ENCODE peak calls at places on chromosomes 7 and 10, in four cellular contexts. One of them, this sample, is unnamed. For H4K20me1, the result is how much of the 10 kb centered on the place peaks cover.

GRCh38 chr10:33277135-33277536 is 57.3 kb downstream of the NRP1 start:
- DNase-seq in IMR-90: peak
- DNase-seq in OCI-LY7: no peak
- DNase-seq in HCT116: no peak
- DNase-seq in this sample: peak

GRCh38 chr7:3063016-3063753 is 19.5 kb upstream of the CARD11 start:
- DNase-seq in OCI-LY7: no peak
- DNase-seq in IMR-90: no peak
- DNase-seq in HCT116: no peak
- DNase-seq in this sample: peak

GRCh38 chr10:28284126-28284525 is 18.7 kb downstream of the MPP7 start:
- DNase-seq in OCI-LY7: peak
- DNase-seq in HCT116: no peak
- DNase-seq in IMR-90: no peak
- DNase-seq in this sample: peak

GRCh38 chr7:64277630-64278029 is 36.1 kb upstream of the ZNF736 start:
- DNase-seq in OCI-LY7: no peak
- DNase-seq in IMR-90: no peak
- DNase-seq in HCT116: no peak
- DNase-seq in this sample: no peak

GRCh38 chr7:114663502-114663901 is 248.9 kb downstream of the FOXP2 start:
- DNase-seq in HCT116: peak
- DNase-seq in IMR-90: peak
- DNase-seq in OCI-LY7: peak
- DNase-seq in this sample: peak

GRCh38 chr7:149284343-149284742 is 22.3 kb downstream of the ZNF783 start:
- DNase-seq in IMR-90: no peak
- DNase-seq in OCI-LY7: peak
- DNase-seq in HCT116: no peak
- DNase-seq in this sample: no peak

GRCh38 chr10:24382596-24382978 is 173.6 kb downstream of the KIAA1217 start:
- DNase-seq in IMR-90: no peak
- DNase-seq in HCT116: no peak
- DNase-seq in OCI-LY7: no peak
- DNase-seq in this sample: no peak

GRCh38 chr10:43409385-43410109 is 561 bp upstream of the HNRNPF start:
- DNase-seq in HCT116: no peak
- DNase-seq in IMR-90: no peak
- DNase-seq in OCI-LY7: no peak
- DNase-seq in this sample: peak

GRCh38 chr10:100907773-100908172 is 5.0 kb upstream of the SLF2 start:
- DNase-seq in OCI-LY7: no peak
- DNase-seq in HCT116: no peak
- DNase-seq in IMR-90: peak
- DNase-seq in this sample: no peak

GRCh38 chr10:63392224-63392623 is 73.6 kb downstream of the JMJD1C start:
- DNase-seq in OCI-LY7: no peak
- DNase-seq in HCT116: no peak
- DNase-seq in IMR-90: no peak
- DNase-seq in this sample: no peak
- H4K20me1 ChIP-seq in OCI-LY7: under half
- H4K20me1 ChIP-seq in HCT116: under half
- H4K20me1 ChIP-seq in IMR-90: under half
- H4K20me1 ChIP-seq in this sample: under half

GRCh38 chr10:105679781-105680180 is 1038.7 kb downstream of the SORCS3 start:
- DNase-seq in HCT116: no peak
- DNase-seq in OCI-LY7: no peak
- DNase-seq in IMR-90: no peak
- DNase-seq in this sample: no peak

GRCh38 chr10:105675333-105675732 is 1034.2 kb downstream of the SORCS3 start:
- DNase-seq in IMR-90: no peak
- DNase-seq in OCI-LY7: no peak
- DNase-seq in HCT116: no peak
- DNase-seq in this sample: no peak

GRCh38 chr10:105682911-105683310 is 1041.8 kb downstream of the SORCS3 start:
- DNase-seq in IMR-90: no peak
- DNase-seq in OCI-LY7: no peak
- DNase-seq in HCT116: no peak
- DNase-seq in this sample: no peak

DNA sequence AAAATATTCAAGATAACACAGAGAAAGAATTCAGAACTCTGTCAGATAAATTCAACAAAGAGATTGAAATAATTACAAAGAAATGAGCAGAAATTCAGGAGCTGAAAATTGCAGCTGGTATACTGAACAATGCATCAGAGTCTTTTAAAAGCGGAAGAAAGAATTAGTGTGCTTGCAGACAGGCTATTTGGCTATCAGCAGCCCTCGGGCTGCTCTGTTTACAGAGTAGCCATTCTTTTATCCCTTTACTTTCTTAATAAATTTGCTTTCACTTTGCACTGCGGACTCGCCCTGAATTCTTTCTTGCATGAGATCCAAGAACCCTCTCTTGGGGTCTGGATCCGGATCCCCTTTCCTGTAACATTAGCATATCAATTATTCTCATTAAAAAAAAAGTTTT is 1040.0 kb downstream of the SORCS3 start:
- DNase-seq in OCI-LY7: no peak
- DNase-seq in IMR-90: no peak
- DNase-seq in HCT116: no peak
- DNase-seq in this sample: peak
- H3K4me2 ChIP-seq in OCI-LY7: no peak
- H3K4me2 ChIP-seq in IMR-90: no peak
- H3K4me2 ChIP-seq in HCT116: no peak
- H3K4me2 ChIP-seq in this sample: no peak

DNA sequence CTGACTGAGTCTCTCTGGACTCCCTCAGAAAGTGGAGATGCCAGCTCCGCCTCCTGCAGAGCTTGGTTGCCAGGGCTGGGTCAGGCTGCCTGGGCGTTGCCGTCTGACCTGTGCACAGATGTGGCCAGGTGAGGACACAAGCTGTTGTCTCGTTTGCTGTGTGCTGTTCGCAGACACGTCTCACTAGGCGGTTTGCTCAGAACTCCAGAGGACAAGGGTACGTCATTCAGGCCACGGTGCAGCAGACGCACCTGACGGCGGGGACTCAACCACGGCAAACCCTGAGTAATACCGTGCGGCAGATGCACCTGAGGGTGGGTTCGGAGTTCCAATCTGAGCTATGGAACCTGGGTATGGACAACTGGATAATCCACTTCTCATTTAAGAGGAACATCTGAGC is 11.7 kb downstream of the GPER1 start:
- DNase-seq in HCT116: no peak
- DNase-seq in OCI-LY7: no peak
- DNase-seq in IMR-90: no peak
- DNase-seq in this sample: no peak
- H4K20me1 ChIP-seq in HCT116: under half
- H4K20me1 ChIP-seq in OCI-LY7: under half
- H4K20me1 ChIP-seq in IMR-90: under half
- H4K20me1 ChIP-seq in this sample: under half

GRCh38 chr10:128540806-128541739 is 414.9 kb upstream of the MKI67 start:
- DNase-seq in IMR-90: no peak
- DNase-seq in HCT116: no peak
- DNase-seq in OCI-LY7: no peak
- DNase-seq in this sample: no peak

GRCh38 chr10:128537888-128538287 is 411.7 kb upstream of the MKI67 start:
- DNase-seq in IMR-90: no peak
- DNase-seq in OCI-LY7: no peak
- DNase-seq in HCT116: no peak
- DNase-seq in this sample: no peak

GRCh38 chr10:128542659-128543058 is 416.4 kb upstream of the MKI67 start:
- DNase-seq in OCI-LY7: no peak
- DNase-seq in IMR-90: no peak
- DNase-seq in HCT116: no peak
- DNase-seq in this sample: no peak

GRCh38 chr10:128543186-128543585 is 417.0 kb upstream of the MKI67 start:
- DNase-seq in HCT116: no peak
- DNase-seq in OCI-LY7: no peak
- DNase-seq in IMR-90: no peak
- DNase-seq in this sample: no peak

GRCh38 chr10:128539784-128540759 is 413.8 kb upstream of the MKI67 start:
- DNase-seq in HCT116: no peak
- DNase-seq in IMR-90: no peak
- DNase-seq in OCI-LY7: no peak
- DNase-seq in this sample: no peak
- H3K4me2 ChIP-seq in HCT116: no peak
- H3K4me2 ChIP-seq in IMR-90: no peak
- H3K4me2 ChIP-seq in OCI-LY7: no peak
- H3K4me2 ChIP-seq in this sample: no peak

This sample was measured in PC-3.